ENCODE peak calls at places on chromosomes 12 and 14, in five cellular contexts. L, G, B, E and C are unnamed samples.

GRCh38 chr12:89980236-89980635 is 271.6 kb upstream of the ATP2B1 start:
- DNase-seq in L (no peak), G (no peak), B (no peak), E (no peak), C (no peak)

GRCh38 chr14:32202941-32203882 is at the start of gene RNU6-8:
- DNase-seq in L (peak), G (peak), B (peak), E (peak), C (peak)

GRCh38 chr12:109446-109845 is 42.9 kb downstream of the IQSEC3 start:
- DNase-seq in L (no peak), G (no peak), B (no peak), E (no peak), C (no peak)

GRCh38 chr12:25074113-25074512 is 120.8 kb downstream of the DNAI7 start:
- DNase-seq in L (no peak), G (no peak), B (no peak), E (no peak), C (no peak)

GRCh38 chr12:116534341-116535121 is 24.6 kb upstream of the MAP1LC3B2 start:
- DNase-seq in L (no peak), G (no peak), B (peak), E (peak), C (peak)

GRCh38 chr14:76034566-76034965 is 49.0 kb downstream of the IFT43 start:
- DNase-seq in L (no peak), G (no peak), B (peak), E (no peak), C (no peak)

GRCh38 chr12:69779928-69780327 is 41.3 kb downstream of the RAB3IP start:
- DNase-seq in L (no peak), G (no peak), B (peak), E (peak), C (peak)

GRCh38 chr12:57899010-57899662 is 42.2 kb upstream of the ATP23 start:
- DNase-seq in L (peak), G (no peak), B (no peak), E (no peak), C (no peak)

GRCh38 chr12:116495260-116495659 is 63.9 kb upstream of the MAP1LC3B2 start:
- DNase-seq in L (no peak), G (no peak), B (no peak), E (no peak), C (no peak)

GRCh38 chr14:72921396-72921795 is 4.9 kb upstream of the DCAF4 start:
- DNase-seq in L (no peak), G (no peak), B (no peak), E (no peak), C (no peak)

GRCh38 chr14:53571589-53571988 is 385.0 kb downstream of the BMP4 start:
- DNase-seq in L (no peak), G (no peak), B (no peak), E (no peak), C (no peak)

GRCh38 chr14:23153891-23154796 is 29.3 kb downstream of the SLC7A8 start:
- DNase-seq in L (no peak), G (no peak), B (peak), E (peak), C (peak)

GRCh38 chr12:132315507-132315906 is 13.9 kb downstream of the GALNT9 start:
- DNase-seq in L (no peak), G (no peak), B (no peak), E (no peak), C (no peak)

GRCh38 chr12:3107071-3107583 is 29.9 kb downstream of the TSPAN9 start:
- DNase-seq in L (no peak), G (no peak), B (peak), E (no peak), C (peak)

GRCh38 chr12:53235742-53236442 is 3.9 kb upstream of the RARG start:
- DNase-seq in L (no peak), G (no peak), B (peak), E (no peak), C (peak)

GRCh38 chr12:100504820-100505219 is 31.2 kb downstream of the NR1H4 start:
- DNase-seq in L (no peak), G (no peak), B (no peak), E (no peak), C (no peak)

GRCh38 chr14:68621400-68622365 is 171.2 kb downstream of the ZFP36L1 start:
- DNase-seq in L (no peak), G (no peak), B (peak), E (no peak), C (no peak)

GRCh38 chr14:69592923-69593677 is 18.3 kb upstream of the SUSD6 start:
- DNase-seq in L (no peak), G (no peak), B (no peak), E (no peak), C (no peak)

GRCh38 chr12:122403115-122403770 is 19.2 kb downstream of the CLIP1 start:
- DNase-seq in L (no peak), G (no peak), B (no peak), E (no peak), C (no peak)

GRCh38 chr12:132710422-132711168 is at the start of gene PGAM5:
- DNase-seq in L (peak), G (peak), B (peak), E (peak), C (peak)

GRCh38 chr12:22334696-22335290 is at the start of gene ST8SIA1:
- DNase-seq in L (no peak), G (peak), B (peak), E (no peak), C (peak)

GRCh38 chr12:47819902-47820630 is at the start of gene HDAC7:
- DNase-seq in L (no peak), G (peak), B (no peak), E (peak), C (peak)

GRCh38 chr14:57657487-57657886 is 163.8 kb upstream of the CCDC198 start:
- DNase-seq in L (no peak), G (no peak), B (no peak), E (no peak), C (no peak)

GRCh38 chr12:116320839-116321238 is 43.3 kb upstream of the MED13L start:
- DNase-seq in L (no peak), G (no peak), B (no peak), E (no peak), C (no peak)

GRCh38 chr12:124422142-124422569 is 127.3 kb downstream of the RFLNA start:
- DNase-seq in L (no peak), G (no peak), B (no peak), E (peak), C (no peak)

GRCh38 chr12:49636979-49637378 is 13.6 kb downstream of the PRPF40B start:
- DNase-seq in L (no peak), G (peak), B (no peak), E (peak), C (peak)

GRCh38 chr14:40093800-40094199 is 661.6 kb upstream of the FBXO33 start:
- DNase-seq in L (no peak), G (no peak), B (no peak), E (no peak), C (no peak)

GRCh38 chr12:52551466-52551865 is 1.5 kb downstream of the KRT71 start:
- DNase-seq in L (no peak), G (no peak), B (no peak), E (no peak), C (no peak)

GRCh38 chr12:56221233-56221756 is 427 bp downstream of the RNF41 start:
- DNase-seq in L (no peak), G (no peak), B (peak), E (no peak), C (peak)

GRCh38 chr12:53752651-53753050 is 872 bp upstream of the CISTR start:
- DNase-seq in L (no peak), G (no peak), B (no peak), E (no peak), C (no peak)

GRCh38 chr14:95364481-95365209 is 44.9 kb upstream of the CLMN start:
- DNase-seq in L (no peak), G (peak), B (peak), E (peak), C (no peak)

GRCh38 chr14:54680636-54681035 is 113.7 kb downstream of the SAMD4A start:
- DNase-seq in L (no peak), G (no peak), B (no peak), E (no peak), C (no peak)
- TF ChIP-seq CTCF in L (no peak), G (no peak), B (no peak), E (no peak), C (no peak)

GRCh38 chr12:31781894-31782540 is 53.2 kb upstream of the AMN1 start:
- DNase-seq in L (no peak), G (no peak), B (no peak), E (no peak), C (no peak)

GRCh38 chr12:31780096-31780495 is 51.3 kb upstream of the AMN1 start:
- DNase-seq in L (no peak), G (no peak), B (no peak), E (no peak), C (no peak)

GRCh38 chr12:31778687-31779086 is 49.9 kb upstream of the AMN1 start:
- DNase-seq in L (no peak), G (no peak), B (no peak), E (no peak), C (no peak)

GRCh38 chr12:31785318-31785717 is 56.5 kb upstream of the AMN1 start:
- DNase-seq in L (no peak), G (no peak), B (no peak), E (no peak), C (no peak)

DNA sequence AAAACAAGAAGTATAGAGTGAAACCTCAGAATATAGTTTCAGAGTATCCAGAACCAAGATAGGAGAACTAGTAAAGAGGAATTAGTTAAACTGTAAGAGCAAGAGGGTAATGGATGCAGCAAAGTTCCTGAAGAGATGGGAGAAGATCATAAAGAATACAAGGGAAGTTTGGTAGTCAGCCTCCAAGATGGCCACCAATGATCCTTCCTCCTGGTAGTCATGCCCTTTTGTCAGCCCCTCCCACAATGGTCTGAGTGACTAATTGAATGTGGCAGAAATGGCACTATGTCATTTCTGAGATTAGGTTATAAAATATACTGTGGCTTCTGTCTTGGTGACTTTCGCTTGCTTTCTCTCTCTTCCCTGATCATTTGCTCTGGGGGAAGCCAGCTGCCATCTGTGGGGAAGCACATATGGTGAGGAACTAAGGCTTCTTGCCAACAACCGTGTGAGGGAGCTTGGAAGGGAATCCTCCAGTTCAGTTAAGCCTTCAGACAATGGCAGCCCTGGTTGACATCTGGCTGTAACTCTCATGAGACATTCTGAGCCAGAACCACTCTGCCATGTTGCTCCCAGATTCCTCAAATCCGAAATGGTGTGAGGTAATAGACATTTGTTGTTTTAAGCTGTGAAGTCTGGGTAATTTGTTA is 55.3 kb upstream of the AMN1 start:
- DNase-seq in L (no peak), G (no peak), B (no peak), E (no peak), C (no peak)
- TF ChIP-seq ATF2 in L (no peak), G (no peak), B (no peak), E (no peak), C (no peak)

GRCh38 chr14:104475256-104475655 is 104.3 kb upstream of the C14orf180 start:
- DNase-seq in L (no peak), G (no peak), B (no peak), E (no peak), C (no peak)

GRCh38 chr14:104472536-104473243 is 106.9 kb upstream of the C14orf180 start:
- DNase-seq in L (no peak), G (no peak), B (no peak), E (no peak), C (no peak)

GRCh38 chr14:104472073-104472472 is 107.5 kb upstream of the C14orf180 start:
- DNase-seq in L (no peak), G (no peak), B (no peak), E (no peak), C (no peak)

GRCh38 chr14:104473244-104473565 is 106.4 kb upstream of the C14orf180 start:
- DNase-seq in L (no peak), G (no peak), B (peak), E (no peak), C (peak)

DNA sequence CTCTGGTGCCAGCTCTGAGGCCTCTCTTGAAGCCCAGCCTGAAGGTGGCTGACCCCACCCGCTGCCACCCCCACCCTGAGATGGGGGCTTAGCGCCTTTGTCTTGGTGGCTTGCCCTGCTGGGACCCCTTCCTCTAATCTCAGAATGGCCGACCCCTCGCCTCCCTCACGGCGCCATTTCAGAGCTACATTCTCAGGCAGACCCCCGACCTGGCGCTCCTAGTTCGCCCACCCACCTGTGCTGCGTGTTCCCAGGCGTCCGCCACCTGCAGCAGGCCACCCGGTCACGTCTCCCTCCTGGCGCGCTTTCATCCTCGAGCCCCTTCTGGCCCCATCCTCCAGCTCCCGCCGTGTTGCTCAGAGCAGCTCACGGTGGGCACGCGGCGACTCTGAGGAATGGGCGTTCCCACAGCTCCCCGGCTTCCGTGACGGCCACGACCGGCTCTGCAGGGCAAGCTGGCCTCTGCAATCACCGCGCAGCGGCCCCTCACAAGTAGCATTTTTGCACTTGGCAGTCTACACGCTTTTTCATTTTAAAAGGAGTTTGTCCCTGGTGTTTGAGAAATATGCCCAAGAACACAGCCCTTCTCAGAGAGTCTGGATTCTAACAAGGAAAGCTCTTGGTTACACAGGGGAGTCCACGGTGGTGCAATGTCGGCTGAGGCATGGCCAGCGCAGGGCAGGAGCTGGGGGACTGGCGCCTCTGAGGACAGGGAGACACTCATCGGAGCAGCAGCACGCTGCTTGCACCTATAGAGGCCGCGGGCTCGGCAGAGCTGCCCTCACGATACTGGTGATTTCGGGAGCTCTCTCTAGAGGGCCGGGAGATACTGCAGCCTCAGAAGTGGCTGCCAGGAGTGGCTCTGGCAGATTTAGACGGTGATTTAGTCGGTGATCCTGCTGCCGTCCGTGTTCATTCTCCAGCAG is 105.7 kb upstream of the C14orf180 start:
- DNase-seq in L (no peak), G (no peak), B (no peak), E (no peak), C (no peak)
- TF ChIP-seq CTCF in L (no peak), G (no peak), B (peak), E (no peak), C (no peak)

DNA sequence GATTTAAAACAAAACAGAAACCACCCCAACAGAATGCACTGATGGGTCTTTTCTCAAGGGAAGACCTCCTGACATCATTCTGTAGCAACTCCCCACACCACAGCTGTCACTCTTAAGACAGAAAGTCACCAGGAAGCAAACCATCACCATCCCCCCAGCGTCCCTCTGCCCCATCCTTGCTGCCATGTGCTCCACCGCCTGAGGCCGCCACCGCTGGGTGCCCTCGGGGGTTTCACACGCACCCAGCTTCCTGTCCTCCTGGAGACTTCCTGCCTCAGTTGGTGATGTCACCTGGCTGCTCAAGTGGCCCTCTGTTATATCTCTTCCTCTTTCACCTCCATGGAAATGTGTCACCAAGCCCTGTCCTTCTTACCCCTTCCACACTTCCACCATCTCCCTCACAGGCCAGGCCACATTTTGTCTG is 71.4 kb upstream of the GPR68 start:
- DNase-seq in L (peak), G (no peak), B (no peak), E (no peak), C (no peak)
- TF ChIP-seq ATF2 in L (peak), G (no peak), B (no peak), E (no peak), C (no peak)

GRCh38 chr14:93033983-93034670 is 81.6 kb downstream of the ITPK1 start:
- DNase-seq in L (no peak), G (no peak), B (no peak), E (peak), C (peak)
- TF ChIP-seq CTCF in L (peak), G (peak), B (peak), E (peak), C (peak)

DNA sequence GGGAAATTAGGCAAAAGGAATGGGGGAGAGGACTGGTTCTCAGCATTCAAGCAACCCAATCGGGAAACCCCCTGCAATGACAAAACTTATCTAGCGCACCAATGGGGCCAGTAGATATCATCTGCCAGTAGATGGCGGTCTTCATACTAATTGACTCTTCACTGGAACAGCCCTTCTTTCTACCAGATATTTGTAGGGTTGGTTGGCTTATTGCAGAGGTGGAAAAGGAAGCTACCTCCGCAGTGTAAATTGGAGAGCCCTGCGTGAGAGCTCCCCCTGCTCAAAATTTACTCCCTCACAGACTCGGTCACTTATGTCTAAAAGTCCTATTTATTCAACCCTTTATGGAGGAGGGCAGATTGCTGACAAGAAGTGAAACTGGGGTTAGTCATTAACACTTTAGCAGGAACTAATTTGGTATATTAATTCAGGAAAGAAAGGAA is 166.1 kb upstream of the CCND2 start:
- DNase-seq in L (peak), G (peak), B (peak), E (peak), C (peak)
- TF ChIP-seq ATF2 in L (no peak), G (no peak), B (peak), E (no peak), C (no peak)

GRCh38 chr12:8781326-8781725 is 41.1 kb upstream of the A2ML1 start:
- DNase-seq in L (no peak), G (no peak), B (no peak), E (no peak), C (no peak)

GRCh38 chr12:8779281-8779680 is 43.1 kb upstream of the A2ML1 start:
- DNase-seq in L (no peak), G (no peak), B (no peak), E (no peak), C (no peak)

GRCh38 chr12:8784464-8784863 is 38.0 kb upstream of the A2ML1 start:
- DNase-seq in L (no peak), G (no peak), B (peak), E (no peak), C (no peak)

GRCh38 chr12:8779862-8780261 is 42.6 kb upstream of the A2ML1 start:
- DNase-seq in L (no peak), G (no peak), B (no peak), E (no peak), C (no peak)

GRCh38 chr12:8780389-8780788 is 42.0 kb upstream of the A2ML1 start:
- DNase-seq in L (no peak), G (peak), B (no peak), E (peak), C (no peak)
- TF ChIP-seq CTCF in L (peak), G (peak), B (peak), E (peak), C (no peak)

GRCh38 chr12:38905480-38906351 is at the start of gene CPNE8:
- DNase-seq in L (peak), G (no peak), B (no peak), E (peak), C (peak)

GRCh38 chr12:38907171-38907923 is 2.0 kb upstream of the CPNE8 start:
- DNase-seq in L (no peak), G (no peak), B (no peak), E (no peak), C (no peak)

GRCh38 chr12:38906482-38907170 is 1.2 kb upstream of the CPNE8 start:
- DNase-seq in L (peak), G (peak), B (peak), E (peak), C (peak)

GRCh38 chr12:38903596-38903995 is 1.8 kb downstream of the CPNE8 start:
- DNase-seq in L (no peak), G (no peak), B (no peak), E (no peak), C (no peak)

GRCh38 chr12:38904932-38905479 is 385 bp downstream of the CPNE8 start:
- DNase-seq in L (peak), G (peak), B (peak), E (peak), C (peak)
- TF ChIP-seq ATF2 in L (no peak), G (no peak), B (no peak), E (no peak), C (no peak)

GRCh38 chr12:126782083-126782482 is 1484.9 kb upstream of the TMEM132C start:
- DNase-seq in L (no peak), G (no peak), B (no peak), E (no peak), C (no peak)
- TF ChIP-seq CTCF in L (no peak), G (no peak), B (no peak), E (no peak), C (no peak)